ENCODE peak calls at places on chromosome 10, in four cellular contexts. R, D, Z and K are unnamed samples.

GRCh38 chr10:28118985-28119628 is 120.2 kb upstream of the ODAD2 start:
- DNase-seq in R (no peak), D (no peak), Z (no peak), K (peak; percentile 64)

GRCh38 chr10:22816298-22816653 is 101.9 kb upstream of the PIP4K2A start:
- DNase-seq in R (no peak), D (peak; percentile 89), Z (no peak), K (peak; percentile 92)

GRCh38 chr10:125850766-125851731 is 27.7 kb downstream of the BCCIP start:
- DNase-seq in R (no peak), D (no peak), Z (no peak), K (no peak)

GRCh38 chr10:70652761-70653657 is 19.3 kb upstream of the ADAMTS14 start:
- DNase-seq in R (no peak), D (no peak), Z (peak; percentile 45), K (no peak)

GRCh38 chr10:44260286-44260928 is 124.5 kb downstream of the CXCL12 start:
- DNase-seq in R (no peak), D (no peak), Z (peak; percentile 48), K (no peak)

GRCh38 chr10:79229830-79230562 is 117.3 kb upstream of the PPIF start:
- DNase-seq in R (no peak), D (no peak), Z (peak; percentile 74), K (no peak)

GRCh38 chr10:78109210-78109609 is 75.5 kb downstream of the RPS24 start:
- DNase-seq in R (no peak), D (no peak), Z (no peak), K (no peak)

GRCh38 chr10:3499120-3499519 is 285.9 kb downstream of the KLF6 start:
- DNase-seq in R (no peak), D (no peak), Z (no peak), K (peak; percentile 59)

GRCh38 chr10:65275296-65275695 is 1650.5 kb upstream of the LRRTM3 start:
- DNase-seq in R (no peak), D (no peak), Z (no peak), K (peak; percentile 97)

GRCh38 chr10:28986117-28986792 is 302.6 kb upstream of the LYZL1 start:
- DNase-seq in R (no peak), D (no peak), Z (no peak), K (peak; percentile 61)

GRCh38 chr10:34908472-34908871 is 93.4 kb upstream of the PARD3 start:
- DNase-seq in R (no peak), D (no peak), Z (peak; percentile 44), K (no peak)

GRCh38 chr10:49089152-49089788 is 26.1 kb downstream of the VSTM4 start:
- DNase-seq in R (no peak), D (no peak), Z (no peak), K (no peak)

GRCh38 chr10:78250313-78251040 is 216.8 kb downstream of the RPS24 start:
- DNase-seq in R (no peak), D (no peak), Z (no peak), K (no peak)

GRCh38 chr10:70761031-70761601 is 24.1 kb downstream of the TBATA start:
- DNase-seq in R (no peak), D (no peak), Z (no peak), K (peak; percentile 68)

GRCh38 chr10:70321897-70322890 is 38.4 kb upstream of the NPFFR1 start:
- DNase-seq in R (no peak), D (no peak), Z (no peak), K (no peak)

GRCh38 chr10:124678566-124679240 is 65.5 kb downstream of the FAM53B start:
- DNase-seq in R (no peak), D (no peak), Z (no peak), K (no peak)

GRCh38 chr10:100163704-100164621 is 21.9 kb downstream of the ERLIN1 start:
- DNase-seq in R (no peak), D (no peak), Z (no peak), K (peak; percentile 11)

GRCh38 chr10:124032982-124033886 is 60.2 kb downstream of the CHST15 start:
- DNase-seq in R (no peak), D (no peak), Z (no peak), K (no peak)

GRCh38 chr10:73763343-73763742 is 18.5 kb upstream of the CHCHD1 start:
- DNase-seq in R (no peak), D (no peak), Z (no peak), K (no peak)

GRCh38 chr10:80633910-80634309 is 96.2 kb downstream of the SH2D4B start:
- DNase-seq in R (no peak), D (no peak), Z (no peak), K (no peak)

GRCh38 chr10:42755028-42755451 is 27.6 kb upstream of the BMS1 start:
- DNase-seq in R (no peak), D (no peak), Z (peak; percentile 65), K (no peak)

GRCh38 chr10:61830072-61830845 is 71.2 kb upstream of the ARID5B start:
- DNase-seq in R (no peak), D (no peak), Z (no peak), K (no peak)
- H3K9ac ChIP-seq in R (no peak overlapping the region), D (no peak overlapping the region), Z (no peak overlapping the region), K (no peak overlapping the region)

DNA sequence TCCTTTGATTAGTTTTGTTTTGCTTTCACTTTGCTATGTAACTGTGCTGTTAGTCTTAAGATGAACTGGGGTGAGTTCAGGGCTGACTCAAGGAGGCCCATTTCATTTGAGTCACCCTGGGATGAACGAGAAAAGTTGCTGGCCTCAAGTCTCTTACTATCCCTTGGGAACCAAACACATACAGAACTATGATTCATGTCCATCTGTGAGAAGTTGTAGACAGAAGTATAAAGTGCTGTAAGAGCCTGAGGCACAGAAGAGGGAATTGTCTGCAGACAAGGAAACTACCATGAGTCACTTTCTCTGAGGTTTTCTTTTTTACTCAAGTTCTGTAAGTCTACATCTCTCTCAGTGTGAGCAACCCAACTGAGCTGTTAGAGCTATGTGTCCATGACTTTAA is 179.8 kb upstream of the CSTF2T start:
- DNase-seq in R (peak; percentile 54), D (no peak), Z (no peak), K (peak; percentile 99)
- TF ChIP-seq EZH2phosphoT487 in R (no peak), D (no peak), Z (no peak), K (no peak)

GRCh38 chr10:98080474-98080873 is 50.1 kb upstream of the CRTAC1 start:
- DNase-seq in R (no peak), D (no peak), Z (no peak), K (no peak)
- H3K27ac ChIP-seq in R (no peak overlapping the region), D (no peak overlapping the region), Z (no peak overlapping the region), K (no peak overlapping the region)

GRCh38 chr10:11210211-11210922 is 192.7 kb downstream of the CELF2 start:
- DNase-seq in R (peak; percentile 42), D (no peak), Z (no peak), K (no peak)

GRCh38 chr10:11208243-11208642 is 190.6 kb downstream of the CELF2 start:
- DNase-seq in R (peak; percentile 44), D (no peak), Z (no peak), K (no peak)

GRCh38 chr10:11207276-11207809 is 189.7 kb downstream of the CELF2 start:
- DNase-seq in R (no peak), D (no peak), Z (no peak), K (no peak)

GRCh38 chr10:11209810-11210141 is 192.1 kb downstream of the CELF2 start:
- DNase-seq in R (peak; percentile 46), D (no peak), Z (no peak), K (no peak)

DNA sequence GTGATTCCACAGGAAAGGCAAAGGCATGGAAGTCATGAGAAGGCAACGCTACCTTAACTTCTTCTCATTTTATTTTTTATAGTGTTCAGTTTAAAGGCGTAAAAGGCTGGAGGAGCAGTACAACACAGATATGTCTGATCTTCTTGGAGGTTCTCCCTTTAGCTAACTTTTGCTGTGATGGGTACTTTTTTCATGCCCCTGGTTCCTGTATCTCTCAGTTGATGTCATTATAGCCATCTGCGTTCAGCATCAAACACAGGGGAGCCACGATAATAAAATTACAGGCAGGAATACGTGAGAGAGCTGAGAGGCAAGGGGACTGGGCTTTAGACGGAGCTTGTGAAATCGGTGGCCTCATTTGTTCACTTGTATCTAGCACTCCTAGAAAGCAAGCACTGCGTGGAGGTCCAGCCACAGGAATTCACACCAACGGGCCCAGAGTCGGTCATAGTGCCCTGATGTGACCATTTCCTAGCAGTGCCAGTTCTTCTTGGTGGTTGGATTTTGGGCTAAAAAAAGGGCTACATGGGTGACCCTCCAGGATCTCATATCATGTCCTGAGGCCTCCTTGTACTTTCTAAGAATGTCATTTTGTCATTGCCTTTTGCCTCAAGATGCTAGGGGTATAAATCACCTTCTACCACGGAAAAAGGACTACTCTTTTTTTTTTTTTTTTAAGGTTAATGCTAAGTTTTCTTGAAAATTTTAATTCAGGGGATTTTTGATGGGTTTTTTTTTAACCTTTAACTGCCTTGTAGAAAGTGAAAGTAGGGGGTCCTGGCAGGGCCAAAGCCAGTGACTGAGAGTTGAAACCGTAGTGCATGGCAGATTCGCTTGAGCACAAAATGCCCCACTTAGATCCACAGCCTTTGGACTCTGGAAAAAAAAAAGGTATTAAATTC is 191.5 kb downstream of the CELF2 start:
- DNase-seq in R (peak; percentile 58), D (no peak), Z (no peak), K (no peak)
- H3K9ac ChIP-seq in R (peak overlapping the region; percentile 50), D (no peak overlapping the region), Z (no peak overlapping the region), K (no peak overlapping the region)

DNA sequence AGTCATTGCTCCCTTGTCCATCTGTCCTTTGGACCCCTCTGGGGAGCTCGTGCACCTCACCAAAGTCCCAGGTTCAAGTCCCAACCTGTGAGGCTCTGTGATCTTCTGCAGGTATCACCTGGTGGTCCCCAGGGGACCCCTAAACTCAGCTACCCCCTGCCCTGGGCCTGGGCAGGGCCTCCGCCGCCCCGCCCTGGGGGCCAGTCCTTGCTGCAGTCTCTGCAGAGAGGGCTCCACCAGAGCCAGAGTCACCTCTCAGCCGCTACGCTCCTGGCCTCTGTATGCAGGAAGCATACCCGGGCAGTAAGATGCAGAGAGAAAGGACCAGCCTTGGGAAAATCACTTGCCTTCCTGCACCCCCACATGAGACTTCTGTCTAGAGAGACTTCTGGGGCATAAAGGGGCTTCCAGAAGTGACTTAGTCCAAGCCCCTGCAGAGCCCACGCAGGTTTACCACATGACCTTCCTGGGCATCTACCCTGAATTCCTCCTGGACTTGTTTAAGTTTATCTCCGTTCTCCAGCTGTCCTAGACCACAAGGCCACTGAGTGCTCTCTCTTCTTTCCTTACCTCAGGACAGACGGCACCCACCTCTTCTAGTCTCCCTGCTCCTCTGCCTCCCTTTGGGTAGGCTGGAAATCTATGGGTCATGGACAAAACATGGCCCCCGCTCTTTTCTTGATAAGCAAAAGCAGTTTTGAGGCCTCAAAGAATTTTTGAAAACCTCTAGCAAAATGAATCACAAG is 21.2 kb downstream of the CALML5 start:
- DNase-seq in R (no peak), D (no peak), Z (no peak), K (no peak)
- TF ChIP-seq EZH2phosphoT487 in R (no peak), D (no peak), Z (no peak), K (no peak)

DNA sequence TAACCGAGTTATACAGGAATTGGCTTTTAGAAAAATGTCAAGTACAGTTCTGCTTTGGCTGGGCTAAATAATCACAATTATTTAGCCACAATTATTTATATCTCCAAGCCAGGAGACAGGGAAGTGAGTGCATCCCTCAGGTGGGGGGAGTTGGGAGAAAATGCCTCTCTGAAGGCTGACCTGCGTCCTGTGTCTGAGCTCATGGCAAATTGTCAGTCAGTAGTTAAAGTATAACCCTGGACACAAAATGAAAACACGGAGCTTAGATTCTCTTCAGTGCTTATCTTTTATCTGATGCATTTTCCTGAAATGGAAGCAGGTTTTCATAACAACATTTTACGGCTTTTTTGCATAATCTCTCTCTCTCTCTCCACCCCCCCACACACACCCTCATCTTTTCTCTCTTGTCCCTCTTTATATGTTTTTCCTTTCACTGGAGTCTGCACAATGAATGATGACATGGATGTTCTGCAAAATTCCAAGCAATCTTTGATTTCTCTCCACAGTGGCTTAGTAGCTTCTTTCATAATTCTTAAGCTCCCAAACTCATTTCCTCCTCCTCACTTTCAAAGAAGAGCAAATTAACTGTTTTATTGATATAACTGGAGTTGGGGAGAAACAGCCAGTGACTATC is 521.5 kb upstream of the GHITM start:
- DNase-seq in R (no peak), D (no peak), Z (no peak), K (no peak)
- H3K27ac ChIP-seq in R (no peak overlapping the region), D (no peak overlapping the region), Z (no peak overlapping the region), K (no peak overlapping the region)

GRCh38 chr10:106872176-106872575 is 292.3 kb downstream of the SORCS1 start:
- DNase-seq in R (peak; percentile 38), D (no peak), Z (no peak), K (no peak)
- H3K9ac ChIP-seq in R (no peak overlapping the region), D (no peak overlapping the region), Z (no peak overlapping the region), K (no peak overlapping the region)